ENCODE peak calls at places on chromosomes 7 and 10, in five cellular contexts. X is CD4-positive, alpha-beta T cell; J is ovary; F is tibial nerve; Q is astrocyte of the spinal cord. V is an unnamed sample.

GRCh38 chr7:78022165-78022564 is 223.6 kb downstream of the PHTF2 start:
- DNase-seq in X (no peak), J (no peak), F (no peak), Q (no peak), V (no peak)

GRCh38 chr10:80502621-80503583 is 34.8 kb upstream of the SH2D4B start:
- DNase-seq in X (no peak), J (no peak), F (no peak), Q (no peak), V (no peak)

GRCh38 chr10:119243478-119243877 is 36.1 kb downstream of the GRK5 start:
- DNase-seq in X (no peak), J (peak; percentile 12), F (no peak), Q (no peak), V (no peak)

GRCh38 chr10:50439187-50439586 is 184.6 kb downstream of the SGMS1 start:
- DNase-seq in X (no peak), J (no peak), F (no peak), Q (no peak), V (no peak)

GRCh38 chr7:98189559-98189958 is 21.7 kb upstream of the BHLHA15 start:
- DNase-seq in X (no peak), J (no peak), F (no peak), Q (no peak), V (no peak)

GRCh38 chr10:598415-599170 is 90.9 kb downstream of the DIP2C start:
- DNase-seq in X (no peak), J (no peak), F (no peak), Q (peak; percentile 96), V (no peak)

GRCh38 chr7:70052691-70053090 is 454.4 kb downstream of the AUTS2 start:
- DNase-seq in X (no peak), J (no peak), F (no peak), Q (peak; percentile 45), V (no peak)

GRCh38 chr10:120983721-120984120 is 132.6 kb downstream of the WDR11 start:
- DNase-seq in X (no peak), J (no peak), F (no peak), Q (no peak), V (no peak)

GRCh38 chr10:23892296-23892695 is 316.6 kb upstream of the KIAA1217 start:
- DNase-seq in X (no peak), J (no peak), F (no peak), Q (peak; percentile 3), V (no peak)

GRCh38 chr10:82643076-82643475 is 768.1 kb downstream of the NRG3 start:
- DNase-seq in X (no peak), J (no peak), F (no peak), Q (no peak), V (no peak)

GRCh38 chr7:3437467-3437866 is 136.4 kb downstream of the SDK1 start:
- DNase-seq in X (no peak), J (no peak), F (no peak), Q (no peak), V (no peak)

GRCh38 chr10:132231656-132232552 is 45.2 kb downstream of the DPYSL4 start:
- DNase-seq in X (no peak), J (no peak), F (no peak), Q (no peak), V (no peak)

GRCh38 chr7:44059219-44060090 is 5.9 kb downstream of the PGAM2 start:
- DNase-seq in X (no peak), J (peak; percentile 41), F (no peak), Q (no peak), V (no peak)

GRCh38 chr7:150937848-150938561 is 40.1 kb downstream of the KCNH2 start:
- DNase-seq in X (no peak), J (no peak), F (no peak), Q (no peak), V (no peak)

DNA sequence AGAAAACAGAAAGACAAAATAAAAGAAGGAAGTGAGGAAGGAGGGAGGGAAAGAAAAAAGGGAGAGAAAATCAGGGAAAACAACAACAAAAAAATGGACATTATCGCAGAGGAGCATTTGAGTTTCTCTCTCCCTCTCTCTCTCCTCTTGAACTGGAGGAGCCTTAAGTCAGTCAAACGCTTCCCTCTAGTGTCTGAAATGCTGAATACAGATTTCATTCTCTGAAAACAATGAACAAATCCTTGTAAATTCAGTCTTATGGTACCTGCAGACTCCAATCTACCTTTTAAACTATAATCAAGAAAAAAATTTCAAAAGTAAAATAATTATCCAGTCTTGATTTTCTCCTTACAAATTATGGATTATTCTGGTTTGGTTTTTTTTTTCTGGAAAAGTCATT is 89.2 kb upstream of the PFKP start:
- DNase-seq in X (no peak), J (no peak), F (no peak), Q (peak; percentile 75), V (no peak)
- TF ChIP-seq CTCF in X (peak; percentile 42), J (no peak), F (peak; percentile 55), Q (peak; percentile 58), V (peak; percentile 79)

GRCh38 chr7:124155400-124156022 is 122.6 kb upstream of the TMEM229A start:
- DNase-seq in X (no peak), J (no peak), F (no peak), Q (peak; percentile 53), V (no peak)
- TF ChIP-seq CTCF in X (no peak), J (no peak), F (peak; percentile 18), Q (peak; percentile 56), V (peak; percentile 79)

DNA sequence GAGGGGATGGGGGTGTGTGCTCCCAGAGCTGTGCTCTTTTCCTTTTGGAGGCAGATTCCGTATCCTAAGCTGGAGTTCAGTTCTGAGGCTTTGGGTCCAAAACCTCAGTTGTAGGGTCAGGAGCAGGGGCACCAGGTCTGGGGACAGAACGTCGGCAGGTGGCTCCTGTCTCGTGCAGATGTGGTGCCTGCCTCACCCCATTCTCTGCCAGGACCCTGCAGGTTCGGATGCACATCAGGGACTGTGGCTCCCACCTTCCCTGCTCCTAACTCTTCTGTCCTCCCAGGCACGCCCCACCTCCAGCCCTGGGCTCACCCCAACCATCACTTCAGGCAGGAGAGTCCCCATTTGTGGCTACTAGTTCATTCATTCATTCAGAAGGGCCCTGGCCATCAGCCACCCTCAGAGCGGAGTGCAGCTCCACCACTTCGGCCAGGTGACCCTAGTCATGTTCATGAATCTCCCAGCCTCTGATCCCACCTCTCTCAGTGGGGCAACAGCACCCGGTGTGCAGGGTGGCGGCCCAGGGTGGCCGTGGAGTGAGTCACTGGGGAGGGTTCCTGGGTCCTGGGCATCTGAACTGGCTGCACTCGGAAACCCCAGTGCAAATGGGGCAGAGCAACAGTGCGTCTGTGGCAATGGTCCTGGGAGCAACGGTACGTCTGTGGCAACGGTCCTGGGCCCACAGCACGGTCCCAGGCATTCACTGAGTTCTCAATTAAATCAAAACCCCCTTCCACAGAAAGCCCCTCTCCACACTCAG is 100.8 kb upstream of the FAM20C start:
- DNase-seq in X (no peak), J (no peak), F (no peak), Q (no peak), V (no peak)
- TF ChIP-seq CTCF in X (no peak), J (no peak), F (no peak), Q (no peak), V (no peak)

GRCh38 chr7:68317476-68317875 is 1280.8 kb upstream of the AUTS2 start:
- DNase-seq in X (no peak), J (no peak), F (no peak), Q (no peak), V (no peak)
- TF ChIP-seq CTCF in X (no peak), J (no peak), F (no peak), Q (no peak), V (no peak)

GRCh38 chr7:130207033-130207432 is 627 bp upstream of the SSMEM1 start:
- DNase-seq in X (no peak), J (no peak), F (no peak), Q (no peak), V (no peak)
- TF ChIP-seq CTCF in X (no peak), J (no peak), F (no peak), Q (no peak), V (no peak)

GRCh38 chr10:122114156-122114747 is 125.3 kb downstream of the TACC2 start:
- DNase-seq in X (no peak), J (no peak), F (no peak), Q (peak; percentile 20), V (no peak)

GRCh38 chr10:122112625-122113160 is 123.7 kb downstream of the TACC2 start:
- DNase-seq in X (no peak), J (peak; percentile 79), F (peak; percentile 69), Q (peak; percentile 95), V (peak; percentile 71)

GRCh38 chr10:122112021-122112616 is 123.2 kb downstream of the TACC2 start:
- DNase-seq in X (no peak), J (no peak), F (no peak), Q (peak; percentile 52), V (no peak)

GRCh38 chr10:122115874-122116273 is 126.9 kb downstream of the TACC2 start:
- DNase-seq in X (no peak), J (no peak), F (no peak), Q (no peak), V (no peak)

GRCh38 chr10:122113161-122113944 is 124.4 kb downstream of the TACC2 start:
- DNase-seq in X (no peak), J (peak; percentile 82), F (peak; percentile 65), Q (peak; percentile 71), V (peak; percentile 66)
- TF ChIP-seq CTCF in X (no peak), J (peak; percentile 17), F (peak; percentile 61), Q (peak; percentile 58), V (peak; percentile 71)

GRCh38 chr7:121351682-121352081 is 22.9 kb downstream of the WNT16 start:
- DNase-seq in X (no peak), J (no peak), F (no peak), Q (no peak), V (no peak)
- TF ChIP-seq CTCF in X (no peak), J (no peak), F (no peak), Q (no peak), V (peak; percentile 28)